ENCODE peak calls at places on chromosomes 11 and 22, in seven cellular contexts. F, H, Q, O, I, K and X are unnamed samples.

GRCh38 chr22:48724899-48725298 is 1102.8 kb downstream of the BRD1 start:
- DNase-seq in F (no peak), H (no peak), Q (no peak), O (no peak), I (no peak), K (no peak), X (no peak)

GRCh38 chr11:20109731-20110445 is 50.4 kb downstream of the DBX1 start:
- DNase-seq in F (no peak), H (no peak), Q (peak; percentile 24), O (no peak), I (no peak), K (no peak), X (no peak)

GRCh38 chr11:79062814-79063762 is 377.7 kb downstream of the TENM4 start:
- DNase-seq in F (no peak), H (peak; percentile 47), Q (peak; percentile 41), O (peak; percentile 77), I (peak; percentile 14), K (no peak), X (no peak)

GRCh38 chr11:19995131-19995530 is 165.1 kb downstream of the DBX1 start:
- DNase-seq in F (no peak), H (peak; percentile 50), Q (peak; percentile 97), O (no peak), I (no peak), K (peak; percentile 60), X (peak; percentile 71)

GRCh38 chr11:118834428-118835028 is 43.6 kb upstream of the DDX6 start:
- DNase-seq in F (no peak), H (no peak), Q (peak; percentile 23), O (no peak), I (no peak), K (no peak), X (no peak)

GRCh38 chr11:119284344-119285157 is 32.4 kb downstream of the MCAM start:
- DNase-seq in F (no peak), H (no peak), Q (peak; percentile 47), O (no peak), I (no peak), K (no peak), X (no peak)

GRCh38 chr11:32758291-32758690 is 36.2 kb downstream of the CCDC73 start:
- DNase-seq in F (no peak), H (no peak), Q (no peak), O (no peak), I (no peak), K (no peak), X (no peak)

GRCh38 chr22:28015676-28016601 is 96.9 kb upstream of the PITPNB start:
- DNase-seq in F (no peak), H (no peak), Q (no peak), O (peak; percentile 86), I (no peak), K (peak; percentile 27), X (peak; percentile 13)

GRCh38 chr11:78138281-78138680 is 1.1 kb downstream of the ALG8 start:
- DNase-seq in F (no peak), H (no peak), Q (peak; percentile 16), O (no peak), I (no peak), K (no peak), X (no peak)

GRCh38 chr11:35007277-35007676 is 90.9 kb downstream of the PDHX start:
- DNase-seq in F (peak; percentile 80), H (no peak), Q (no peak), O (no peak), I (no peak), K (no peak), X (no peak)

GRCh38 chr22:23218867-23219251 is 38.5 kb downstream of the BCR start:
- DNase-seq in F (no peak), H (peak; percentile 56), Q (peak; percentile 62), O (no peak), I (no peak), K (no peak), X (no peak)

GRCh38 chr22:35010543-35010942 is 55.4 kb upstream of the ISX start:
- DNase-seq in F (no peak), H (no peak), Q (no peak), O (no peak), I (no peak), K (no peak), X (no peak)

GRCh38 chr11:1839204-1839923 is 583 bp downstream of the TNNI2 start:
- DNase-seq in F (no peak), H (no peak), Q (no peak), O (no peak), I (no peak), K (no peak), X (peak; percentile 81)
- H3K4me3 ChIP-seq in F (peak overlapping the region; percentile 16), H (no peak overlapping the region), Q (no peak overlapping the region), O (no peak overlapping the region), I (no peak overlapping the region), K (no peak overlapping the region), X (peak overlapping the region; percentile 72)

GRCh38 chr11:93843906-93844305 is 6.5 kb downstream of the VSTM5 start:
- DNase-seq in F (no peak), H (no peak), Q (peak; percentile 27), O (no peak), I (no peak), K (no peak), X (no peak)

GRCh38 chr11:93840981-93841380 is 9.4 kb downstream of the VSTM5 start:
- DNase-seq in F (no peak), H (no peak), Q (no peak), O (no peak), I (no peak), K (no peak), X (no peak)

GRCh38 chr11:93841446-93841845 is 9.0 kb downstream of the VSTM5 start:
- DNase-seq in F (no peak), H (no peak), Q (no peak), O (no peak), I (no peak), K (no peak), X (no peak)

GRCh38 chr11:93842461-93842860 is 8.0 kb downstream of the VSTM5 start:
- DNase-seq in F (no peak), H (no peak), Q (peak; percentile 71), O (no peak), I (no peak), K (no peak), X (no peak)

DNA sequence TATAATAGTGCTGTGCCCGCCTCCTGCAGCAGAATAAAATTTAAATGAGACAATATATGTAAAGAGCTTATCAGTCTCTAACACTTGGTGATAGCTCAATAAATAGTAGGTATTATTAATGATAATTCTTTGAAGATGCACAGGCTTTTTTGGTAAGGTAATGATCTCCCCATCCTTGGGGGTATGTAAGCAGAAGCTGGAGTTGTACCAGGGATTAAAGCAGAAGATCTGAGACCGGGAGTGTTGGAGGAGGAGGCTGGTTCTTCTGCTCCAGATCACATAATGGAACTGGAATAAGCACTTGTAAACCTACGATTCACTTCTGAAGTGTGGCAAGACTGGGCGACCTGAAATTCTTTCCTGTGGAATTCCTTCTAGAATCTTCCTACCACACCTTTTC is 8.4 kb downstream of the VSTM5 start:
- DNase-seq in F (no peak), H (no peak), Q (no peak), O (no peak), I (no peak), K (no peak), X (no peak)
- H3K4me1 ChIP-seq in F (no peaks in the 10 kb centered on the region), H (no peaks in the 10 kb centered on the region), Q (peaks cover 6% of the 10 kb centered on the region), O (peaks cover 5% of the 10 kb centered on the region), I (no peaks in the 10 kb centered on the region), K (no peaks in the 10 kb centered on the region), X (no peaks in the 10 kb centered on the region)

GRCh38 chr11:16777576-16777975 is 39.1 kb downstream of the C11orf58 start:
- DNase-seq in F (no peak), H (no peak), Q (no peak), O (no peak), I (no peak), K (no peak), X (no peak)
- H3K9me3 ChIP-seq in F (no peaks in the 10 kb centered on the region), H (no peaks in the 10 kb centered on the region), Q (no peaks in the 10 kb centered on the region), O (no peaks in the 10 kb centered on the region), I (no peaks in the 10 kb centered on the region), K (no peaks in the 10 kb centered on the region), X (no peaks in the 10 kb centered on the region)

DNA sequence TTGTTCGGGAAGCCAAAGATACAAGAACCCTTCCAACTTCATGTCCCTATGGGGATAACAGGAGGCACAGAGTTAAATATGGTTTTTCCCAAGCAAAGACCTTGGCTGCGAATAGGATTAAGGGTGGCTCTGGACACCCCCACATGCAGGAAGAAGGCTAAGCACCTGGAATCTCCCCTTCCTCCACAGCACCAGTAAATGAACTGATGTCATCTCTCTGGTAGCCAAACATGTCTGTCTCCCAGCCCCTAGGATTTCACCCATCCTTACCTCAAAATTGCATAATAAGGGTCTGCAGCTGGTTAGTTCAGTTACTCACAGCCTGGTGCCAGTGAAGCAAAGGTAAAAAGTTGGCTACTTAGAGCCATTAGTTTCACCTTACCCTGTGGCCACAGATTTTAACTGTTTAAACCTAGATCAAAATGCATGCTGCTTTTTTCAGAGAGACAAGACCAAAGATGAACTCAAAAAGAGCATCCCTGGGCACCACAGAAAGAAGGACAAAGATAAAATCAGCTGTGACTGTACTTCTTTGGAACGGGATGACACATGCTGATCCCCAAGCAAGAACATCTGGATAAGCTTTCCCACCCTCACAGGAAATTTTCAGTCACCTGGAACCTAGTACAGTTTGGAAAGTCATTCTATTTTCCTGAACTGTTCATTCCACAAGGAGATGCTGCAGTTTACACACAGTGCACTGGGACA is 77.3 kb upstream of the AKIP1 start:
- DNase-seq in F (no peak), H (no peak), Q (peak; percentile 74), O (no peak), I (no peak), K (no peak), X (no peak)
- H3K4me3 ChIP-seq in F (no peak overlapping the region), H (no peak overlapping the region), Q (no peak overlapping the region), O (no peak overlapping the region), I (no peak overlapping the region), K (no peak overlapping the region), X (no peak overlapping the region)